ENCODE peak calls at places on chromosomes 6 and 20, in four cellular contexts. Z is skeletal muscle cell, Y is SK-N-DZ, O is AG04450. S is an unnamed sample.

GRCh38 chr20:9506964-9507369 is 7.4 kb upstream of the LAMP5 start:
- DNase-seq in Y (no peak), O (no peak), Z (no peak), S (no peak)

GRCh38 chr6:16741112-16742016 is 19.9 kb downstream of the ATXN1 start:
- DNase-seq in O (peak), Y (no peak), Z (peak), S (no peak)

GRCh38 chr6:34543421-34543820 is 12.7 kb downstream of the SPDEF start:
- DNase-seq in O (peak), Z (peak), Y (no peak), S (no peak)

GRCh38 chr6:46329568-46329967 is 158.8 kb upstream of the ENPP5 start:
- DNase-seq in O (no peak), Y (no peak), Z (no peak), S (no peak)

GRCh38 chr6:31462026-31462963 is 35.6 kb upstream of the MICB start:
- DNase-seq in O (no peak), Y (no peak), Z (no peak), S (no peak)

GRCh38 chr20:59729476-59729875 is 125.1 kb downstream of the PHACTR3 start:
- DNase-seq in O (no peak), Z (no peak), Y (no peak), S (no peak)

GRCh38 chr20:53899351-53900167 is 170.8 kb downstream of the BCAS1 start:
- DNase-seq in Z (peak), O (no peak), Y (peak), S (no peak)

GRCh38 chr6:114390176-114390575 is 47.4 kb upstream of the HS3ST5 start:
- DNase-seq in Z (no peak), O (no peak), Y (no peak), S (no peak)

GRCh38 chr6:90219168-90219985 is 77.3 kb downstream of the BACH2 start:
- DNase-seq in Z (peak), Y (peak), O (peak), S (no peak)

GRCh38 chr20:49045440-49046086 is 549 bp upstream of the CSE1L start:
- DNase-seq in Y (no peak), O (no peak), Z (no peak), S (no peak)

GRCh38 chr20:47336013-47336754 is 20.3 kb downstream of the ZMYND8 start:
- DNase-seq in Y (no peak), Z (peak), O (no peak), S (no peak)

GRCh38 chr6:139161817-139162284 is 27.0 kb downstream of the HECA start:
- DNase-seq in O (no peak), Y (no peak), Z (no peak), S (no peak)

GRCh38 chr20:24746351-24746685 is 202.8 kb upstream of the CST7 start:
- DNase-seq in O (no peak), Z (no peak), Y (no peak), S (no peak)

GRCh38 chr6:15441215-15441868 is 195.5 kb downstream of the JARID2 start:
- DNase-seq in Z (no peak), Y (peak), O (no peak), S (no peak)

GRCh38 chr6:155187994-155188706 is 75.7 kb upstream of the CLDN20 start:
- DNase-seq in Z (no peak), O (no peak), Y (no peak), S (no peak)

GRCh38 chr20:3796477-3797225 is 541 bp downstream of the CDC25B start:
- DNase-seq in Y (no peak), O (no peak), Z (no peak), S (no peak)

GRCh38 chr6:82067021-82067420 is 180.5 kb downstream of the IBTK start:
- DNase-seq in O (no peak), Z (no peak), Y (peak), S (no peak)

GRCh38 chr6:83270971-83271714 is 78.0 kb downstream of the RWDD2A start:
- DNase-seq in Z (no peak), Y (no peak), O (peak), S (peak)

GRCh38 chr20:47982574-47983360 is 197.5 kb upstream of the SULF2 start:
- DNase-seq in Y (no peak), Z (no peak), O (no peak), S (no peak)

GRCh38 chr6:15444081-15444731 is 198.3 kb downstream of the JARID2 start:
- DNase-seq in O (peak), Z (no peak), Y (no peak), S (no peak)

GRCh38 chr6:159184559-159184958 is 15.4 kb downstream of the FNDC1 start:
- DNase-seq in O (no peak), Y (no peak), Z (no peak), S (no peak)

GRCh38 chr6:16473908-16474791 is 235.8 kb downstream of the GMPR start:
- DNase-seq in Y (no peak), Z (no peak), O (no peak), S (no peak)

GRCh38 chr6:3742076-3742425 is 9.5 kb downstream of the PXDC1 start:
- DNase-seq in O (no peak), Y (no peak), Z (no peak), S (no peak)

GRCh38 chr6:138818496-138819194 is 22.8 kb downstream of the ECT2L start:
- DNase-seq in O (no peak), Z (no peak), Y (no peak), S (no peak)

GRCh38 chr6:145808239-145808638 is 6.4 kb downstream of the FBXO30 start:
- DNase-seq in O (no peak), Y (no peak), Z (no peak), S (no peak)

GRCh38 chr20:62287759-62288534 is 14.8 kb upstream of the ADRM1 start:
- DNase-seq in Z (no peak), Y (no peak), O (no peak), S (no peak)

GRCh38 chr6:126033696-126034095 is 47.4 kb downstream of the TRMT11 start:
- DNase-seq in Z (peak), Y (peak), O (peak), S (peak)